ENCODE peak calls at places on chromosome 5, in ten cellular contexts. One of them, this sample, is unnamed.
A peak's percentile ranks its signal among the peaks of the same experiment; 100 is the strongest.

GRCh38 chr5:123094919-123095693 is 6.1 kb downstream of the PRDM6 start:
- DNase-seq in caudate nucleus: no peak
- DNase-seq in GM23338: peak; percentile 60
- DNase-seq in fibroblast of lung: no peak
- DNase-seq in foreskin melanocyte: no peak
- DNase-seq in T-helper 1 cell: no peak
- DNase-seq in ELF-1: peak; percentile 50
- DNase-seq in GM06990: no peak
- DNase-seq in BE2C: no peak
- DNase-seq in HTR-8/SVneo: no peak
- DNase-seq in this sample: no peak

GRCh38 chr5:107809201-107810034 is 138.7 kb upstream of the EFNA5 start:
- DNase-seq in caudate nucleus: no peak
- DNase-seq in BE2C: no peak
- DNase-seq in GM23338: peak; percentile 26
- DNase-seq in HTR-8/SVneo: no peak
- DNase-seq in fibroblast of lung: peak; percentile 72
- DNase-seq in GM06990: no peak
- DNase-seq in ELF-1: no peak
- DNase-seq in T-helper 1 cell: no peak
- DNase-seq in foreskin melanocyte: no peak
- DNase-seq in this sample: no peak

GRCh38 chr5:6858419-6858818 is 145.2 kb downstream of the TENT4A start:
- DNase-seq in fibroblast of lung: no peak
- DNase-seq in ELF-1: no peak
- DNase-seq in BE2C: no peak
- DNase-seq in caudate nucleus: no peak
- DNase-seq in HTR-8/SVneo: no peak
- DNase-seq in GM06990: no peak
- DNase-seq in T-helper 1 cell: no peak
- DNase-seq in GM23338: no peak
- DNase-seq in foreskin melanocyte: no peak
- DNase-seq in this sample: no peak

GRCh38 chr5:102681403-102681983 is 73.6 kb upstream of the PAM start:
- DNase-seq in BE2C: peak; percentile 81
- DNase-seq in ELF-1: peak; percentile 65
- DNase-seq in foreskin melanocyte: peak; percentile 35
- DNase-seq in GM06990: no peak
- DNase-seq in fibroblast of lung: peak; percentile 46
- DNase-seq in T-helper 1 cell: peak; percentile 35
- DNase-seq in GM23338: peak; percentile 81
- DNase-seq in caudate nucleus: peak; percentile 45
- DNase-seq in HTR-8/SVneo: peak; percentile 63
- DNase-seq in this sample: peak; percentile 24

GRCh38 chr5:171418316-171418981 is 998 bp upstream of the FGF18 start:
- DNase-seq in ELF-1: peak; percentile 97
- DNase-seq in foreskin melanocyte: peak; percentile 66
- DNase-seq in BE2C: peak; percentile 83
- DNase-seq in caudate nucleus: peak; percentile 30
- DNase-seq in GM23338: peak; percentile 92
- DNase-seq in HTR-8/SVneo: peak; percentile 88
- DNase-seq in fibroblast of lung: peak; percentile 78
- DNase-seq in GM06990: peak; percentile 64
- DNase-seq in T-helper 1 cell: peak; percentile 35
- DNase-seq in this sample: peak; percentile 85

GRCh38 chr5:176535101-176535654 is 2.0 kb downstream of the RNF44 start:
- DNase-seq in GM23338: no peak
- DNase-seq in caudate nucleus: no peak
- DNase-seq in ELF-1: no peak
- DNase-seq in T-helper 1 cell: peak; percentile 39
- DNase-seq in GM06990: no peak
- DNase-seq in HTR-8/SVneo: no peak
- DNase-seq in BE2C: no peak
- DNase-seq in fibroblast of lung: peak; percentile 13
- DNase-seq in foreskin melanocyte: no peak
- DNase-seq in this sample: no peak

GRCh38 chr5:119398713-119399492 is 43.1 kb downstream of the TNFAIP8 start:
- DNase-seq in caudate nucleus: no peak
- DNase-seq in fibroblast of lung: peak; percentile 35
- DNase-seq in HTR-8/SVneo: no peak
- DNase-seq in ELF-1: no peak
- DNase-seq in foreskin melanocyte: no peak
- DNase-seq in T-helper 1 cell: no peak
- DNase-seq in GM23338: no peak
- DNase-seq in GM06990: no peak
- DNase-seq in BE2C: no peak
- DNase-seq in this sample: no peak

GRCh38 chr5:73692166-73692640 is 66.2 kb downstream of the ARHGEF28 start:
- DNase-seq in HTR-8/SVneo: no peak
- DNase-seq in foreskin melanocyte: no peak
- DNase-seq in GM23338: no peak
- DNase-seq in T-helper 1 cell: no peak
- DNase-seq in fibroblast of lung: peak; percentile 93
- DNase-seq in BE2C: no peak
- DNase-seq in caudate nucleus: no peak
- DNase-seq in GM06990: no peak
- DNase-seq in ELF-1: no peak
- DNase-seq in this sample: no peak

GRCh38 chr5:150567031-150567680 is 59.2 kb downstream of the NDST1 start:
- DNase-seq in T-helper 1 cell: no peak
- DNase-seq in ELF-1: no peak
- DNase-seq in HTR-8/SVneo: no peak
- DNase-seq in fibroblast of lung: peak; percentile 92
- DNase-seq in foreskin melanocyte: no peak
- DNase-seq in BE2C: no peak
- DNase-seq in caudate nucleus: no peak
- DNase-seq in GM06990: no peak
- DNase-seq in GM23338: no peak
- DNase-seq in this sample: no peak

GRCh38 chr5:59813761-59814562 is 79.6 kb downstream of the PDE4D start:
- DNase-seq in T-helper 1 cell: no peak
- DNase-seq in foreskin melanocyte: peak; percentile 74
- DNase-seq in ELF-1: peak; percentile 18
- DNase-seq in caudate nucleus: no peak
- DNase-seq in BE2C: peak; percentile 57
- DNase-seq in HTR-8/SVneo: peak; percentile 48
- DNase-seq in GM23338: peak; percentile 81
- DNase-seq in GM06990: peak; percentile 19
- DNase-seq in fibroblast of lung: peak; percentile 69
- DNase-seq in this sample: no peak

GRCh38 chr5:58886315-58887207 is 303.7 kb downstream of the RAB3C start:
- DNase-seq in ELF-1: peak; percentile 84
- DNase-seq in foreskin melanocyte: peak; percentile 53
- DNase-seq in fibroblast of lung: peak; percentile 41
- DNase-seq in HTR-8/SVneo: peak; percentile 71
- DNase-seq in GM23338: peak; percentile 88
- DNase-seq in T-helper 1 cell: peak; percentile 45
- DNase-seq in BE2C: peak; percentile 76
- DNase-seq in caudate nucleus: peak; percentile 17
- DNase-seq in GM06990: peak; percentile 27
- DNase-seq in this sample: peak; percentile 45

GRCh38 chr5:64074533-64074932 is 91.1 kb upstream of the RNF180 start:
- DNase-seq in BE2C: no peak
- DNase-seq in fibroblast of lung: peak; percentile 18
- DNase-seq in foreskin melanocyte: peak; percentile 29
- DNase-seq in GM23338: peak; percentile 81
- DNase-seq in ELF-1: peak; percentile 18
- DNase-seq in HTR-8/SVneo: peak; percentile 43
- DNase-seq in GM06990: no peak
- DNase-seq in T-helper 1 cell: no peak
- DNase-seq in caudate nucleus: no peak
- DNase-seq in this sample: peak; percentile 26

GRCh38 chr5:38540348-38540747 is 16.1 kb downstream of the LIFR start:
- DNase-seq in BE2C: peak; percentile 56
- DNase-seq in HTR-8/SVneo: no peak
- DNase-seq in foreskin melanocyte: no peak
- DNase-seq in T-helper 1 cell: no peak
- DNase-seq in GM06990: no peak
- DNase-seq in ELF-1: no peak
- DNase-seq in GM23338: no peak
- DNase-seq in fibroblast of lung: no peak
- DNase-seq in caudate nucleus: no peak
- DNase-seq in this sample: peak; percentile 30

GRCh38 chr5:38926121-38926520 is 80.3 kb downstream of the OSMR start:
- DNase-seq in HTR-8/SVneo: no peak
- DNase-seq in foreskin melanocyte: peak; percentile 78
- DNase-seq in ELF-1: no peak
- DNase-seq in T-helper 1 cell: no peak
- DNase-seq in fibroblast of lung: peak; percentile 69
- DNase-seq in BE2C: no peak
- DNase-seq in GM23338: no peak
- DNase-seq in GM06990: no peak
- DNase-seq in caudate nucleus: no peak
- DNase-seq in this sample: no peak

GRCh38 chr5:96141749-96142148 is 180.1 kb upstream of the ELL2 start:
- DNase-seq in foreskin melanocyte: no peak
- DNase-seq in HTR-8/SVneo: no peak
- DNase-seq in T-helper 1 cell: no peak
- DNase-seq in ELF-1: no peak
- DNase-seq in BE2C: no peak
- DNase-seq in GM23338: no peak
- DNase-seq in caudate nucleus: no peak
- DNase-seq in GM06990: no peak
- DNase-seq in fibroblast of lung: peak; percentile 49
- DNase-seq in this sample: no peak

GRCh38 chr5:10987881-10988504 is 227.0 kb upstream of the DAP start:
- DNase-seq in GM06990: peak; percentile 69
- DNase-seq in GM23338: peak; percentile 88
- DNase-seq in foreskin melanocyte: no peak
- DNase-seq in caudate nucleus: peak; percentile 10
- DNase-seq in ELF-1: peak; percentile 92
- DNase-seq in fibroblast of lung: peak; percentile 10
- DNase-seq in HTR-8/SVneo: peak; percentile 67
- DNase-seq in T-helper 1 cell: peak; percentile 35
- DNase-seq in BE2C: peak; percentile 70
- DNase-seq in this sample: no peak

GRCh38 chr5:458547-459353 is 15.8 kb downstream of the EXOC3 start:
- DNase-seq in fibroblast of lung: peak; percentile 65
- DNase-seq in GM23338: no peak
- DNase-seq in ELF-1: no peak
- DNase-seq in foreskin melanocyte: no peak
- DNase-seq in T-helper 1 cell: no peak
- DNase-seq in HTR-8/SVneo: peak; percentile 41
- DNase-seq in BE2C: no peak
- DNase-seq in caudate nucleus: no peak
- DNase-seq in GM06990: peak; percentile 66
- DNase-seq in this sample: no peak

GRCh38 chr5:14184082-14184481 is 40.9 kb downstream of the TRIO start:
- DNase-seq in T-helper 1 cell: no peak
- DNase-seq in GM23338: no peak
- DNase-seq in fibroblast of lung: no peak
- DNase-seq in BE2C: no peak
- DNase-seq in ELF-1: no peak
- DNase-seq in HTR-8/SVneo: no peak
- DNase-seq in foreskin melanocyte: no peak
- DNase-seq in caudate nucleus: no peak
- DNase-seq in GM06990: no peak
- DNase-seq in this sample: no peak